ENCODE peak calls at places on chromosomes 12 and 14, in four cellular contexts. M, Q, F and Y are unnamed samples.

GRCh38 chr14:102046337-102047278 is 40.2 kb downstream of the HSP90AA1 start:
- DNase-seq in F (peak; percentile 83), M (peak; percentile 85), Q (peak; percentile 82), Y (peak; percentile 70)

GRCh38 chr12:12357697-12358476 is 1.0 kb downstream of the BORCS5 start:
- DNase-seq in Q (no peak), F (peak; percentile 24), M (no peak), Y (no peak)

GRCh38 chr14:21505009-21505553 is 6.1 kb downstream of the METTL3 start:
- DNase-seq in Q (no peak), F (no peak), M (no peak), Y (no peak)

GRCh38 chr14:94681300-94682060 is 69.3 kb downstream of the SERPINA3 start:
- DNase-seq in Q (peak; percentile 74), F (peak; percentile 22), M (peak; percentile 59), Y (peak; percentile 78)

GRCh38 chr14:37842106-37842505 is 246.7 kb downstream of the TTC6 start:
- DNase-seq in M (no peak), F (no peak), Q (no peak), Y (no peak)

GRCh38 chr14:100780646-100781355 is 45.1 kb upstream of the MEG3 start:
- DNase-seq in M (no peak), F (no peak), Q (no peak), Y (no peak)

GRCh38 chr12:3230758-3231375 is 153.7 kb downstream of the TSPAN9 start:
- DNase-seq in M (no peak), F (no peak), Q (no peak), Y (no peak)

GRCh38 chr12:106739815-106740552 is 34.5 kb upstream of the RIC8B start:
- DNase-seq in M (no peak), F (peak; percentile 50), Q (no peak), Y (no peak)

GRCh38 chr14:78836777-78837176 is 666.6 kb downstream of the NRXN3 start:
- DNase-seq in F (peak; percentile 53), Q (peak; percentile 36), M (peak; percentile 21), Y (peak; percentile 37)

GRCh38 chr12:82474798-82475184 is 116.5 kb downstream of the METTL25 start:
- DNase-seq in M (no peak), Q (no peak), F (no peak), Y (no peak)

GRCh38 chr12:402127-402456 is 648 bp downstream of the CCDC77 start:
- DNase-seq in M (peak; percentile 32), F (peak; percentile 53), Q (no peak), Y (peak; percentile 42)

GRCh38 chr12:121218588-121219352 is 8.8 kb downstream of the P2RX4 start:
- DNase-seq in Q (no peak), M (peak; percentile 67), F (no peak), Y (no peak)

GRCh38 chr12:7399089-7399488 is 44.9 kb downstream of the CD163L1 start:
- DNase-seq in F (no peak), Q (no peak), M (no peak), Y (no peak)

GRCh38 chr12:120453977-120454376 is 7.7 kb downstream of the GATC start:
- DNase-seq in Q (no peak), F (peak; percentile 48), M (peak; percentile 68), Y (peak; percentile 45)

GRCh38 chr12:64670856-64671639 is 60.8 kb downstream of the RASSF3 start:
- DNase-seq in Q (peak; percentile 59), F (peak; percentile 48), M (no peak), Y (no peak)

GRCh38 chr12:88247241-88247643 is 105.1 kb downstream of the TMTC3 start:
- DNase-seq in M (no peak), F (peak; percentile 40), Q (peak; percentile 21), Y (no peak)

GRCh38 chr14:38930022-38930421 is 173.0 kb downstream of the SEC23A start:
- DNase-seq in Q (no peak), F (no peak), M (no peak), Y (no peak)

GRCh38 chr14:66650491-66650911 is 142.6 kb downstream of the GPHN start:
- DNase-seq in Q (no peak), M (no peak), F (no peak), Y (no peak)

GRCh38 chr12:87930033-87930432 is 99.2 kb downstream of the C12orf50 start:
- DNase-seq in Q (no peak), F (no peak), M (no peak), Y (no peak)

GRCh38 chr14:83291716-83292115 is 1758.1 kb upstream of the SEL1L start:
- DNase-seq in M (no peak), Q (no peak), F (no peak), Y (no peak)

GRCh38 chr14:83860757-83861156 is 1669.2 kb upstream of the FLRT2 start:
- DNase-seq in F (no peak), M (no peak), Q (no peak), Y (no peak)

GRCh38 chr14:96316087-96316486 is 47.1 kb downstream of the ATG2B start:
- DNase-seq in F (no peak), Q (no peak), M (no peak), Y (no peak)

GRCh38 chr14:97318380-97318779 is 521.2 kb downstream of the VRK1 start:
- DNase-seq in F (no peak), M (no peak), Q (no peak), Y (no peak)

GRCh38 chr12:16605666-16606116 is 271 bp downstream of the LMO3 start:
- DNase-seq in Q (no peak), M (peak; percentile 20), F (no peak), Y (peak; percentile 9)

GRCh38 chr12:104220931-104221330 is 5.4 kb downstream of the TXNRD1 start:
- DNase-seq in M (no peak), F (no peak), Q (no peak), Y (no peak)

GRCh38 chr14:31283153-31283552 is 75.6 kb upstream of the HECTD1 start:
- DNase-seq in Q (no peak), M (no peak), F (no peak), Y (no peak)

GRCh38 chr12:42172811-42173210 is 28.1 kb upstream of the GXYLT1 start:
- DNase-seq in F (no peak), M (no peak), Q (no peak), Y (no peak)

GRCh38 chr12:108759914-108760313 is 28.6 kb upstream of the CORO1C start:
- DNase-seq in M (no peak), F (no peak), Q (no peak), Y (no peak)

GRCh38 chr12:92462049-92462448 is 240.7 kb upstream of the PLEKHG7 start:
- DNase-seq in M (no peak), F (no peak), Q (no peak), Y (peak; percentile 1)

GRCh38 chr12:81347404-81347803 is 269.5 kb downstream of the ACSS3 start:
- DNase-seq in M (no peak), F (no peak), Q (no peak), Y (peak; percentile 1)

GRCh38 chr14:65506801-65507200 is 94.3 kb downstream of the FUT8 start:
- DNase-seq in F (no peak), M (no peak), Q (no peak), Y (peak; percentile 5)
- TF ChIP-seq ELF1 in F (no peak), M (no peak), Q (no peak), Y (no peak)

DNA sequence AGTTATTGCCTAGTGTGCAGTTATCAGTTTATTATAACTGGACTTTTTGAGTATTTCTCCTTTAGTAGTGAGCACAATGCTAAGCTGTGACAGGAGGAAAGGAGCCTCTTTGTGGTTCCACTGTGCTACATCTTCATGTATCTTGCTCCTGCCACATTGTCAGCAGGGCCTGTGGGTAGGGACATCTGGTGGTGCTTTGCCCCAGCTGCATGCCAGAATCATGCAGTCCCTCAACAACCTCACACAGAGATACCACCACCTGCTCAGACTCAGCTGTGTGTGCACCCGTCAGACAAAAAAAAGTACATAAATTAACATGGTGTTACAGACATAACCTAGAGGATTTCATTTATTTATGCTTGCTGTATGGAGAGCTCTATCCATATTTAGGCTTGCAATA is 51.1 kb downstream of the MIS18BP1 start:
- DNase-seq in M (peak; percentile 3), F (peak; percentile 7), Q (no peak), Y (peak; percentile 14)
- TF ChIP-seq CTCF in M (no peak), F (no peak), Q (peak; percentile 19), Y (peak; percentile 62)

DNA sequence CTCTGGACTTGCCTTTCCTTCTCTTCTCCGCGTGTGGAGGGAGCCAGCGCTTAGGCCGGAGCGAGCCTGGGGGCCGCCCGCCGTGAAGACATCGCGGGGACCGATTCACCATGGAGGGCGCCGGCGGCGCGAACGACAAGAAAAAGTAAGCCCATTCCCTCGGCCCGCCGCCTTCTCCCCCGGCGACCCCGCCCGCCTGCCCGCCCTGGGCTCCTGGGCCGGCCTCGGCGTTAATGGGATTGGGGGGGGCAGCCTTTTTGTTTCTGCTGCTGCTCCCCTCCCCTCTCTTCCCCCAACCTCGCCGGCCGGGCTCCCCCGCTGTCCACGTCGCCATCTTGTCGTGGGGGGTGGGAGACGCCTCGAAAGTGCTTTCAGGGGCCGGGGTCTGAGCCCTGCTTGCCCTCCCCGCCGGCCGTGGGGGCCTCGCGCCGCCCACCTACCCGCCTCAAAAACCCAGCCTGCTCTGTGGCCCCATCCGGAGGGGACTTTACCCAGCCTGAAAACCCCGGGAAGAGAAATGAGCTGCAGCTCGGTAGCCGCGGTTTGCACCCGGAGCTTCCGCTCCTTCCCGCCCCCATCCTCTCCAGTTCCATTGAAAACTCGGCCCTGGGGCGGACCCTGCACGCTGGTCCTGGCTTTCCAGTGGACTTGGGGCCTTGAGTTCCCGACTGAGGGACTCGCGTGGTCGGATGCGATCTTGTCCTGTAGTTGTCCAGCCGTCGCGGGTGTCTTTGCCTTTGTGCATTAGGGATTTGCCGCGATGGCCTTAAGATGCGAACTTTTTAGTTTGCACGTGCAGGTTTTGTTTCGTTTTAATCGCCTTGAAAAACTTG is 598 bp downstream of the HIF1A start:
- DNase-seq in Q (no peak), F (peak; percentile 64), M (peak; percentile 79), Y (peak; percentile 45)
- TF ChIP-seq ELF1 in Q (no peak), F (no peak), M (no peak), Y (peak; percentile 13)

GRCh38 chr12:48832321-48833060 is 14.2 kb downstream of the CACNB3 start:
- DNase-seq in M (no peak), Q (no peak), F (no peak), Y (no peak)
- TF ChIP-seq CTCF in M (no peak), Q (no peak), F (no peak), Y (no peak)